ENCODE peak calls at places on chromosomes 2 and 18, in ten cellular contexts. N, C, X, D, V, A, O, M, Z and J are unnamed samples.
A peak's percentile ranks its signal among the peaks of the same experiment; 100 is the strongest.

GRCh38 chr2:236012155-236012554 is 156.0 kb downstream of the GBX2 start:
- DNase-seq in N (no peak), M (no peak), A (no peak), Z (no peak), O (no peak), V (no peak), D (no peak), C (no peak), X (no peak), J (no peak)

GRCh38 chr18:70028084-70028483 is 80.4 kb upstream of the CD226 start:
- DNase-seq in X (no peak), V (no peak), A (no peak), C (no peak), Z (no peak), O (no peak), M (no peak), D (no peak), N (no peak), J (no peak)

GRCh38 chr2:64259301-64259700 is 115.1 kb upstream of the PELI1 start:
- DNase-seq in M (peak; percentile 87), A (no peak), N (peak; percentile 13), C (no peak), X (no peak), Z (no peak), V (no peak), O (peak; percentile 25), D (no peak), J (no peak)

GRCh38 chr2:30421551-30422436 is 25.3 kb upstream of the LCLAT1 start:
- DNase-seq in O (peak; percentile 88), X (no peak), M (peak; percentile 74), Z (no peak), V (no peak), A (no peak), C (no peak), N (peak; percentile 88), D (peak; percentile 84), J (no peak)

GRCh38 chr2:205706769-205707375 is 24.6 kb downstream of the NRP2 start:
- DNase-seq in N (no peak), C (no peak), D (peak; percentile 97), M (peak; percentile 36), O (peak; percentile 82), Z (no peak), X (peak; percentile 93), V (peak; percentile 73), A (peak; percentile 29), J (peak; percentile 72)

GRCh38 chr2:176892818-176893217 is 319.8 kb upstream of the HNRNPA3 start:
- DNase-seq in M (no peak), Z (no peak), N (no peak), C (peak; percentile 34), X (no peak), A (no peak), D (no peak), O (no peak), V (no peak), J (no peak)

GRCh38 chr2:231929961-231930600 is 3.9 kb upstream of the NPPC start:
- DNase-seq in C (no peak), N (peak; percentile 64), O (peak; percentile 13), A (no peak), X (peak; percentile 64), M (peak; percentile 48), V (peak; percentile 19), D (peak; percentile 8), Z (peak; percentile 24), J (no peak)

GRCh38 chr2:39511786-39512433 is 74.8 kb upstream of the MAP4K3 start:
- DNase-seq in A (no peak), X (no peak), N (no peak), M (no peak), D (no peak), C (peak; percentile 74), V (no peak), O (peak; percentile 48), Z (no peak), J (no peak)

GRCh38 chr2:195580156-195580555 is 76.9 kb upstream of the SLC39A10 start:
- DNase-seq in D (no peak), N (no peak), V (no peak), O (no peak), M (no peak), Z (no peak), C (peak; percentile 36), X (no peak), A (no peak), J (no peak)

GRCh38 chr18:7896164-7896563 is 329.0 kb downstream of the PTPRM start:
- DNase-seq in C (no peak), M (no peak), N (no peak), V (no peak), A (no peak), X (no peak), Z (no peak), O (no peak), D (no peak), J (no peak)

GRCh38 chr2:172298009-172298408 is 129.4 kb upstream of the ITGA6 start:
- DNase-seq in C (no peak), Z (no peak), V (no peak), X (no peak), N (no peak), A (no peak), O (no peak), D (no peak), M (no peak), J (no peak)

GRCh38 chr18:69684789-69685188 is 262.9 kb downstream of the CD226 start:
- DNase-seq in M (no peak), V (no peak), D (no peak), C (no peak), X (no peak), N (no peak), Z (no peak), A (no peak), O (no peak), J (no peak)

DNA sequence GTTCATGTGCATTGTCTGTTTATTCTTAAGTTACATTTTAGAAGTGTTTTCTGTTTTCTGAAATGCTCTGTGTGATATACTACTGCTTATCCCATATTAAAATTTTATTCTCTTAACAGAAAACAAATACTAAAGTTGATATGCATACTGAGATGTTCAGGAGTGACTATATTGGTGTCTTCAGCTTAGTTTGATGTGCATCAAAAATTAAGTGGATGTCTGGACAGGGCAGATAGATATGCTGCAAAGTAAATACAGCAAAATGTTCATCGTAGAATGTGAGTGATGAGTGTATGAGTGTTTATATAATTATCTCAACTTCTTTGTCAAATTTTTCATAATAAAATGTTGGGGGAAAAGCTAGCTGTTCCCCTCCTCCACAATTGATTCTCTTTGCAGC is 13.2 kb downstream of the VAPA start:
- DNase-seq in N (no peak), V (no peak), X (no peak), Z (no peak), M (no peak), O (no peak), C (no peak), D (no peak), A (no peak), J (no peak)
- H3K4me1 ChIP-seq in N (peaks cover 3% of the 10 kb centered on the region), V (peaks cover 5% of the 10 kb centered on the region), X (peaks cover 97% of the 10 kb centered on the region), Z (peaks cover 100% of the 10 kb centered on the region), M (peaks cover 87% of the 10 kb centered on the region), O (peaks cover 7% of the 10 kb centered on the region), C (peaks cover 3% of the 10 kb centered on the region), D (peaks cover 5% of the 10 kb centered on the region), A (peaks cover 95% of the 10 kb centered on the region), J (peaks cover 96% of the 10 kb centered on the region)

DNA sequence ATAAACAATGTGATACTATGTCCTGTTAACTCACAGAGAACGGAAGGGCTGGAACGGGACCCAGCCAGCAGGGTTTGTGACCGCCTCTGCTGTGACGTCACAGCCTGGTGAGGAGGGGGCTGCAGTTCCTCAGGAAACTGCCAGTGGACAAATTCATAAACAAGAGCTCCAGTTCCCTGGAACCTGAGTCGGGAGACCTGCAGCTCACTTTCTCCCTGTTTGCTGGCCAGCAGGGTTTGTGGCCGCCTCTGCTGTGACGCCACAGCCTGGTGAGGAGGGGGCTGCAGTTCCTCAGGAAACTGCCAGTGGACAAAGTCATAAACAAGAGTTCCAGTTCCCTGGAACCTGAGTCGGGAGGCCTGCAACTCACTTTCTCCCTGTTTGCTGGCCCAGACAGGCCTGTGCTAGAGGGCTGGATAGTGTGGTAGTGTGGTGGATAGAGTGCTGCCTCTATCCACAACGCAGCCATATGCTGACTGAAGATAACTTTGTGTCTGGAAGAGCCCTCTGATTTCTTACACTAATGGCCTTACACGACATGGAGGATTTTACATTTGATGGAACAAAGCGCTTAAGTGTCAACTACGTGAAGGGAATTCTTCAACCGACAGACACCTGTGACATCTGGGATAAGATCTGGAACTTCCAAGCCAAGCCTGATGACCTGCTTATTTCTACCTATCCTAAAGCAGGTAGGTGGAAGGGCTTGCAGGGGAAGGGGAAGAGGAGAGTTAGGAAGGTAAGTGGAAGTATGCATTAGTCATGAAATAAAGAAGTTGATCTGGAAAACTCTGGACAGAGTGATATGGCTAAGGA is at the start of gene SULT1C4:
- DNase-seq in O (peak; percentile 53), M (no peak), D (peak; percentile 66), X (peak; percentile 72), N (peak; percentile 70), C (no peak), A (no peak), Z (no peak), V (peak; percentile 90), J (peak; percentile 57)
- H3K4me3 ChIP-seq in O (no peak within 1 kb of the TSS), M (no peak within 1 kb of the TSS), D (no peak within 1 kb of the TSS), X (no peak within 1 kb of the TSS), N (peak within 1 kb of the TSS; percentile 42), C (no peak within 1 kb of the TSS), A (no peak within 1 kb of the TSS), Z (peak within 1 kb of the TSS; percentile 29), V (peak within 1 kb of the TSS; percentile 34), J (peak within 1 kb of the TSS; percentile 54)

GRCh38 chr2:10405441-10405840 is 42.7 kb downstream of the ODC1 start:
- DNase-seq in C (no peak), O (peak; percentile 92), Z (no peak), N (peak; percentile 84), X (no peak), A (no peak), D (peak; percentile 95), V (peak; percentile 32), M (no peak), J (peak; percentile 76)

GRCh38 chr2:10407841-10408648 is 40.1 kb downstream of the ODC1 start:
- DNase-seq in N (no peak), C (peak; percentile 96), M (no peak), V (peak; percentile 66), O (peak; percentile 94), X (peak; percentile 88), D (peak; percentile 34), A (no peak), Z (peak; percentile 86), J (peak; percentile 82)

GRCh38 chr2:10406016-10406415 is 42.1 kb downstream of the ODC1 start:
- DNase-seq in A (no peak), X (no peak), O (no peak), Z (no peak), M (no peak), N (no peak), C (no peak), V (no peak), D (no peak), J (no peak)

GRCh38 chr2:10407432-10407831 is 40.7 kb downstream of the ODC1 start:
- DNase-seq in V (no peak), D (no peak), O (no peak), A (no peak), X (no peak), N (no peak), Z (no peak), C (no peak), M (no peak), J (no peak)

GRCh38 chr2:10406491-10406890 is 41.6 kb downstream of the ODC1 start:
- DNase-seq in M (no peak), D (no peak), O (no peak), X (no peak), N (no peak), V (no peak), C (no peak), Z (no peak), A (no peak), J (no peak)
- H3K27ac ChIP-seq in M (no peak overlapping the region), D (no peak overlapping the region), O (no peak overlapping the region), X (peak overlapping the region; percentile 87), N (peak overlapping the region; percentile 97), V (no peak overlapping the region), C (peak overlapping the region; percentile 11), Z (peak overlapping the region; percentile 90), A (peak overlapping the region; percentile 70), J (peak overlapping the region; percentile 79)

GRCh38 chr2:127361929-127362328 is 25.8 kb downstream of the MAP3K2 start:
- DNase-seq in O (peak; percentile 19), C (no peak), A (no peak), N (no peak), Z (no peak), M (no peak), V (no peak), X (no peak), D (peak; percentile 64), J (no peak)
- H3K4me1 ChIP-seq in O (no peaks in the 10 kb centered on the region), C (no peaks in the 10 kb centered on the region), A (peaks cover 14% of the 10 kb centered on the region), N (peaks cover 15% of the 10 kb centered on the region), Z (peaks cover 71% of the 10 kb centered on the region), M (no peaks in the 10 kb centered on the region), V (peaks cover 5% of the 10 kb centered on the region), X (peaks cover 39% of the 10 kb centered on the region), D (peaks cover 8% of the 10 kb centered on the region), J (peaks cover 27% of the 10 kb centered on the region)